ENCODE peak calls at places on chromosomes 12 and 14, in ten cellular contexts. Q is C1 segment of cervical spinal cord; U is stimulated activated CD4-positive, alpha-beta T cell treated with anti-CD3 and anti-CD28 coated beads, Interleukin-15, amount 100 ng/mL, for 1 hour; W is HEK293T; M is body of pancreas; A is NCI-H748 treated with DMSO at 0.1 percent for 48 hours; T is hippocampal formation; R is psoas muscle; F is NCI-H1436; I is NCI-H1694 treated with DMSO at 0.1 percent for 48 hours. J is an unnamed sample.

GRCh38 chr12:80352476-80352875 is 91.6 kb upstream of the PTPRQ start:
- DNase-seq in Q (no peak), U (no peak), W (no peak), M (no peak), A (no peak), T (no peak), R (no peak), F (no peak), I (no peak), J (peak; percentile 62)

GRCh38 chr12:123268850-123269249 is 2.8 kb downstream of the CDK2AP1 start:
- DNase-seq in Q (peak; percentile 81), U (no peak), W (no peak), M (no peak), A (no peak), T (peak; percentile 56), R (no peak), F (no peak), I (no peak), J (no peak)

GRCh38 chr14:33393155-33393894 is 454.6 kb downstream of the NPAS3 start:
- DNase-seq in Q (no peak), U (no peak), W (peak; percentile 67), M (no peak), A (peak; percentile 97), T (no peak), R (no peak), F (no peak), I (no peak), J (no peak)

GRCh38 chr12:94416613-94417012 is 43.1 kb downstream of the CEP83 start:
- DNase-seq in Q (no peak), U (no peak), W (no peak), M (no peak), A (no peak), T (no peak), R (no peak), F (no peak), I (no peak), J (no peak)

GRCh38 chr12:16605666-16606116 is 271 bp downstream of the LMO3 start:
- DNase-seq in Q (no peak), U (no peak), W (no peak), M (peak; percentile 44), A (peak; percentile 66), T (no peak), R (no peak), F (peak; percentile 31), I (peak; percentile 75), J (peak; percentile 69)

GRCh38 chr14:26008290-26008689 is 589.5 kb downstream of the NOVA1 start:
- DNase-seq in Q (no peak), U (no peak), W (peak; percentile 36), M (no peak), A (peak; percentile 41), T (no peak), R (no peak), F (peak; percentile 1), I (no peak), J (no peak)

GRCh38 chr12:6612247-6612646 is 5.1 kb upstream of the CHD4 start:
- DNase-seq in Q (no peak), U (no peak), W (no peak), M (no peak), A (no peak), T (no peak), R (no peak), F (no peak), I (no peak), J (no peak)

GRCh38 chr12:25323774-25324086 is 73.0 kb upstream of the KRAS start:
- DNase-seq in Q (no peak), U (no peak), W (no peak), M (no peak), A (no peak), T (no peak), R (no peak), F (no peak), I (no peak), J (no peak)

GRCh38 chr12:26938660-26939185 is 453 bp downstream of the FGFR1OP2 start:
- DNase-seq in Q (no peak), U (no peak), W (peak; percentile 13), M (no peak), A (no peak), T (no peak), R (no peak), F (no peak), I (peak; percentile 35), J (no peak)

GRCh38 chr12:31896514-31897039 is 62.6 kb upstream of the RESF1 start:
- DNase-seq in Q (no peak), U (peak; percentile 69), W (no peak), M (peak; percentile 11), A (no peak), T (no peak), R (no peak), F (no peak), I (no peak), J (peak; percentile 11)

GRCh38 chr14:54487771-54488170 is 1.0 kb downstream of the GMFB start:
- DNase-seq in Q (no peak), U (no peak), W (peak; percentile 43), M (no peak), A (no peak), T (no peak), R (no peak), F (no peak), I (peak; percentile 4), J (peak; percentile 57)

GRCh38 chr12:113439301-113439597 is 17.1 kb downstream of the SDSL start:
- DNase-seq in Q (no peak), U (no peak), W (no peak), M (no peak), A (no peak), T (no peak), R (no peak), F (no peak), I (no peak), J (no peak)

GRCh38 chr12:65882504-65882903 is 58.2 kb downstream of the HMGA2 start:
- DNase-seq in Q (no peak), U (no peak), W (no peak), M (no peak), A (no peak), T (no peak), R (no peak), F (no peak), I (no peak), J (peak; percentile 33)